ENCODE peak calls at places on chromosomes 13 and 19, in five cellular contexts. R is heart left ventricle, H is hepatic stellate cell, N is amygdala, G is small intestine. L is an unnamed sample.

GRCh38 chr19:18287836-18288772 is 6.7 kb upstream of the JUND start:
- DNase-seq in R (no peak), G (no peak), N (no peak), H (no peak), L (no peak)

GRCh38 chr13:96994030-96994848 is at the start of gene OXGR1:
- DNase-seq in N (no peak), H (no peak), R (no peak), G (no peak), L (no peak)

GRCh38 chr19:46963093-46963734 is 56.4 kb upstream of the NPAS1 start:
- DNase-seq in R (no peak), G (no peak), H (peak), N (no peak), L (peak)

GRCh38 chr19:46691104-46691503 is 25.8 kb downstream of the PRKD2 start:
- DNase-seq in R (no peak), N (no peak), H (no peak), G (no peak), L (no peak)

GRCh38 chr13:37046062-37046461 is 13.4 kb downstream of the SUPT20H start:
- DNase-seq in H (no peak), R (no peak), G (no peak), N (no peak), L (no peak)

GRCh38 chr19:8655340-8655709 is 24.9 kb downstream of the NFILZ start:
- DNase-seq in H (no peak), R (no peak), G (no peak), N (no peak), L (no peak)

GRCh38 chr13:97011446-97012131 is 17.3 kb upstream of the OXGR1 start:
- DNase-seq in N (no peak), R (no peak), G (no peak), H (no peak), L (no peak)

GRCh38 chr13:82800391-82800790 is 1081.9 kb downstream of the SLITRK1 start:
- DNase-seq in R (no peak), N (no peak), G (no peak), H (no peak), L (no peak)

GRCh38 chr19:47512183-47512947 is 2.5 kb downstream of the NAPA start:
- DNase-seq in N (no peak), R (no peak), G (peak), H (peak), L (peak)

GRCh38 chr19:19866599-19867248 is 1.0 kb downstream of the ZNF253 start:
- DNase-seq in R (no peak), N (no peak), H (peak), G (peak), L (peak)

GRCh38 chr19:50460161-50460765 is 16.0 kb upstream of the EMC10 start:
- DNase-seq in N (no peak), H (peak), R (no peak), G (no peak), L (peak)

GRCh38 chr19:45901912-45902650 is at the start of gene MYPOP:
- DNase-seq in N (no peak), R (no peak), H (no peak), G (no peak), L (no peak)

GRCh38 chr19:11450570-11451326 is 15.3 kb downstream of the PRKCSH start:
- DNase-seq in R (no peak), G (no peak), N (no peak), H (no peak), L (no peak)

GRCh38 chr13:110712081-110712848 is 1.2 kb upstream of the ING1 start:
- DNase-seq in N (peak), H (peak), R (peak), G (peak), L (peak)

GRCh38 chr13:112776354-112776753 is 86.5 kb downstream of the ATP11A start:
- DNase-seq in R (no peak), G (no peak), N (no peak), H (no peak), L (no peak)

L was measured in lung microvascular endothelial cell.